ENCODE peak calls at places on chromosome 15, in six cellular contexts. K is neuronal stem cell; S is NT2/D1; J is MM.1S; U is effector memory CD4-positive, alpha-beta T cell; Y is IMR-90. P is an unnamed sample.

GRCh38 chr15:101453123-101454120 is 36.1 kb downstream of the PCSK6 start:
- DNase-seq in K (no peak), S (no peak), J (no peak), U (no peak), Y (no peak), P (no peak)

GRCh38 chr15:72146934-72147333 is 28.7 kb downstream of the SENP8 start:
- DNase-seq in K (no peak), S (no peak), J (no peak), U (no peak), Y (no peak), P (no peak)

GRCh38 chr15:39610665-39611064 is 29.8 kb downstream of the THBS1 start:
- DNase-seq in K (no peak), S (no peak), J (no peak), U (no peak), Y (no peak), P (no peak)

GRCh38 chr15:35549567-35549966 is 3.6 kb upstream of the DPH6 start:
- DNase-seq in K (peak; percentile 66), S (peak; percentile 33), J (no peak), U (no peak), Y (no peak), P (no peak)

GRCh38 chr15:73972984-73973682 is 19.0 kb downstream of the STOML1 start:
- DNase-seq in K (peak; percentile 84), S (peak; percentile 87), J (peak; percentile 78), U (peak; percentile 58), Y (peak; percentile 73), P (peak; percentile 87)

GRCh38 chr15:98765610-98766009 is 117.3 kb downstream of the IGF1R start:
- DNase-seq in K (no peak), S (no peak), J (no peak), U (no peak), Y (no peak), P (no peak)

GRCh38 chr15:101239724-101240136 is 12.1 kb downstream of the CHSY1 start:
- DNase-seq in K (no peak), S (no peak), J (no peak), U (no peak), Y (no peak), P (no peak)

GRCh38 chr15:69893086-69893485 is 204.6 kb downstream of the TLE3 start:
- DNase-seq in K (no peak), S (no peak), J (no peak), U (no peak), Y (no peak), P (no peak)

GRCh38 chr15:74179983-74180688 is 6.6 kb downstream of the ISLR start:
- DNase-seq in K (no peak), S (no peak), J (no peak), U (no peak), Y (peak; percentile 37), P (no peak)

GRCh38 chr15:31136016-31136415 is 34.5 kb upstream of the TRPM1 start:
- DNase-seq in K (no peak), S (no peak), J (no peak), U (no peak), Y (no peak), P (peak; percentile 33)

DNA sequence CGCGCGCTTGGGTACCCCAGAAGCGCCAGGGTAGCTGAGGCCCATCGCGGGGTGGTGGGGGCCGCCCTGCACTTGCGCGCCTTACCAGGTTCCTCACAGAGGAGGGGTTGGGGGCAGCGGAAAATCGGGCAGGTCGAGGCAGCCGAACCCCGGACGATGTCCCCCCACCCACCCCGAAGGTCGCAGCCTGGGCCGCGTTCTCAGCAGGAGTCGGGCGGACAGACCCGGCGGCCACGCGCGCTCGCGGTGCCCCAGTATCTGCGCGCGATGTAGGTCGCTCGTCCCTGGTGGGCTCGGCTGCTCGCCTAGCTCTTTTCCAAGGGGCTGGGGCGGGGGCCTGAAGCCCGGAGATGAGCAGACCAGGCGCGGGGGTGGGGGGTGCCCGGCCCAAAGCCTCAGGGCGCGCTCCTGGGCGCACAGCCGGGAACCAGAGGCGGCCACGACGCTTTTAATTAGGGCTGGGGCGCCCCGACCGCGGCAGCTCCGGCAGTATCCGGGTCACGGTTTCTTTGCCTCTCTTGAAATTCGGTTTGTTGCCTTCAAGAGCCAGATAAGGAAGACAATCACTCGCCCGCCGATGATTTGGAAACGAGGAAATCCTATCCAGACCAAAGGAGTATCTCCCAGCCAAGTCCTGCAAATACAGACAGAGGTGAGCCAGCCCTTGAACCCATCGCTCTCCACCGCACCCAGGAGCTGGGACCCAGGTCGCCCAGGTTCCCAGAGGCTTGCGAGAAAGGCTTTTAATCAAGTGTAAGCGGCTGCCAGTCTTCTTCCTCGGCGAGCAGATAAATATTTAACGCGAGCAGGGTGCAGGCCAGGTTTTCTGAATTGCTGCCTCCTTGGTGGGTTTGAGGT is 4.6 kb downstream of the SKOR1 start:
- DNase-seq in K (no peak), S (no peak), J (no peak), U (no peak), Y (no peak), P (no peak)
- H3K9me3 ChIP-seq in K (peaks cover 12% of the 10 kb centered on the region), S (peaks cover 10% of the 10 kb centered on the region), J (no peaks in the 10 kb centered on the region), U (no peaks in the 10 kb centered on the region), Y (peaks cover 10% of the 10 kb centered on the region), P (no peaks in the 10 kb centered on the region)

DNA sequence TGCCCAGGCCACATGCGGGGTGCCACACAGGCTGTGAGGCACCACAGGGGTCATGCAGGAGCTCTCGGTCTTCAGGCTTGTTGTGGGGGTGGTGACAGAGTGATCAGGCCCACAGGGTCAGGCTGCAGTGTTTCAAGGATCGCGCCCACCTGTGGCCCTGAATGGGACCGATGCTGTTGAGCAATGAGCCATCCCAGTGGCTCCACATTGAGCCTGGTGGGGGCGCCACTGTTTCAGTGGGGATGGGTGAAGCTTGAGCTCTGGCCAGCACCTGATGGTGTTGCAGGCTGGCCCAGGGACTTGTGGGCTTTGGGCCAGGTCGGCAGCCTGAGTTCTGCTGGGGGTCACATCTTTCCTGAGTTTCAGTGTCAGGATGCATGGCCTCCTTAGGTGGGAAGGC is 230.1 kb downstream of the UBE3A start:
- DNase-seq in K (no peak), S (no peak), J (no peak), U (no peak), Y (no peak), P (no peak)
- H3K9me3 ChIP-seq in K (peaks cover 75% of the 10 kb centered on the region), S (no peaks in the 10 kb centered on the region), J (no peaks in the 10 kb centered on the region), U (no peaks in the 10 kb centered on the region), Y (peaks cover 78% of the 10 kb centered on the region), P (peaks cover 56% of the 10 kb centered on the region)

GRCh38 chr15:94943863-94944262 is 712.5 kb downstream of the MCTP2 start:
- DNase-seq in K (no peak), S (no peak), J (no peak), U (no peak), Y (no peak), P (no peak)
- H3K9me3 ChIP-seq in K (no peaks in the 10 kb centered on the region), S (no peaks in the 10 kb centered on the region), J (no peaks in the 10 kb centered on the region), U (no peaks in the 10 kb centered on the region), Y (no peaks in the 10 kb centered on the region), P (no peaks in the 10 kb centered on the region)

GRCh38 chr15:25243800-25244097 is 195.1 kb downstream of the UBE3A start:
- DNase-seq in K (no peak), S (no peak), J (no peak), U (no peak), Y (no peak), P (no peak)

GRCh38 chr15:25245801-25246622 is 192.8 kb downstream of the UBE3A start:
- DNase-seq in K (no peak), S (no peak), J (no peak), U (no peak), Y (no peak), P (no peak)

GRCh38 chr15:25242957-25243799 is 195.6 kb downstream of the UBE3A start:
- DNase-seq in K (no peak), S (no peak), J (no peak), U (no peak), Y (no peak), P (no peak)

GRCh38 chr15:25246641-25247417 is 192.0 kb downstream of the UBE3A start:
- DNase-seq in K (no peak), S (no peak), J (no peak), U (no peak), Y (no peak), P (no peak)

GRCh38 chr15:25244731-25245585 is 193.9 kb downstream of the UBE3A start:
- DNase-seq in K (no peak), S (no peak), J (no peak), U (no peak), Y (no peak), P (peak; percentile 23)
- H3K9me3 ChIP-seq in K (peaks cover 35% of the 10 kb centered on the region), S (no peaks in the 10 kb centered on the region), J (no peaks in the 10 kb centered on the region), U (no peaks in the 10 kb centered on the region), Y (peaks cover 69% of the 10 kb centered on the region), P (peaks cover 19% of the 10 kb centered on the region)

GRCh38 chr15:25228261-25228660 is 210.6 kb downstream of the UBE3A start:
- DNase-seq in K (no peak), S (no peak), J (no peak), U (no peak), Y (no peak), P (no peak)
- H3K9me3 ChIP-seq in K (peaks cover 47% of the 10 kb centered on the region), S (no peaks in the 10 kb centered on the region), J (no peaks in the 10 kb centered on the region), U (peaks cover 4% of the 10 kb centered on the region), Y (peaks cover 71% of the 10 kb centered on the region), P (peaks cover 27% of the 10 kb centered on the region)

DNA sequence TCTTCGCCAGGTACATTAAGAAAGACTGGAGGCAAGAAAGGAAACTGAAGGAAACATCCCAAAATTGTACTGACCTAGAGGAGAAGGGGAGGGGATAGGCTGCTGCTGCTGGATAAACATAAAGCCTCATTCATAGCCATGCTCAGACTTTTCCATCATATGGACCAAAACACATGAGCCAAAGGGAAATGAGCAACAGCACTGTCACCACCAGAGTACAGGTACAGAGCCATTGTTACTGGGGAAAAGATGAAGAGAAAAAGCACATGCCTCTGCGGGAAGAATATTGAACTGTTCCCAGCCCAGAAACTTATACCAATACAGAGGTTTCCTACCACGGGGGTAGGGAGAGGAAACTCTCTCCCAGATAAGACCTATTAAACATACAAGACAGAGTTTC is 861.9 kb downstream of the NTRK3 start:
- DNase-seq in K (no peak), S (no peak), J (no peak), U (no peak), Y (no peak), P (no peak)
- H3K9me3 ChIP-seq in K (peaks cover 8% of the 10 kb centered on the region), S (peaks cover 12% of the 10 kb centered on the region), J (no peaks in the 10 kb centered on the region), U (no peaks in the 10 kb centered on the region), Y (peaks cover 2% of the 10 kb centered on the region), P (no peaks in the 10 kb centered on the region)